ENCODE peak calls at places on chromosomes 1 and 21, in six cellular contexts. Z is T-helper 1 cell; H is iris pigment epithelial cell; J is activated CD4-positive, alpha-beta T cell treated with anti-CD3 and anti-CD28 coated beads, Interleukin-2, amount 50 U/mL, for 1 hour; W is effector memory CD4-positive, alpha-beta T cell; C is posterior cingulate gyrus. S is an unnamed sample.

GRCh38 chr1:151887028-151887427 is 22.3 kb downstream of the THEM4 start:
- DNase-seq in Z (no peak), H (peak; percentile 68), J (no peak), W (no peak), C (no peak), S (no peak)

GRCh38 chr1:109814993-109815786 is 51.5 kb upstream of the EPS8L3 start:
- DNase-seq in Z (no peak), H (no peak), J (no peak), W (no peak), C (no peak), S (no peak)

GRCh38 chr1:204945565-204945977 is 74.9 kb downstream of the NFASC start:
- DNase-seq in Z (no peak), H (peak; percentile 10), J (no peak), W (no peak), C (no peak), S (peak; percentile 56)

GRCh38 chr1:94702440-94702810 is 117.7 kb upstream of the SLC44A3 start:
- DNase-seq in Z (no peak), H (no peak), J (no peak), W (no peak), C (no peak), S (no peak)

GRCh38 chr1:209648366-209648765 is 3.9 kb downstream of the LAMB3 start:
- DNase-seq in Z (no peak), H (no peak), J (no peak), W (no peak), C (no peak), S (peak; percentile 20)

GRCh38 chr1:162196387-162196786 is 126.9 kb downstream of the NOS1AP start:
- DNase-seq in Z (no peak), H (no peak), J (no peak), W (no peak), C (no peak), S (no peak)

GRCh38 chr1:14440166-14440565 is 158.3 kb upstream of the KAZN start:
- DNase-seq in Z (no peak), H (no peak), J (no peak), W (no peak), C (no peak), S (no peak)

GRCh38 chr1:18852501-18852900 is 7.0 kb downstream of the TAS1R2 start:
- DNase-seq in Z (no peak), H (no peak), J (no peak), W (no peak), C (no peak), S (no peak)

GRCh38 chr1:58584082-58584895 is 7.2 kb upstream of the TACSTD2 start:
- DNase-seq in Z (no peak), H (peak; percentile 96), J (no peak), W (no peak), C (no peak), S (no peak)

GRCh38 chr1:225250432-225250831 is 177.4 kb downstream of the LBR start:
- DNase-seq in Z (no peak), H (no peak), J (no peak), W (no peak), C (no peak), S (no peak)

GRCh38 chr1:28296401-28297220 is 32.2 kb upstream of the MED18 start:
- DNase-seq in Z (no peak), H (peak; percentile 17), J (no peak), W (no peak), C (no peak), S (no peak)

GRCh38 chr1:212291505-212292134 is 6.4 kb downstream of the PPP2R5A start:
- DNase-seq in Z (no peak), H (peak; percentile 44), J (no peak), W (no peak), C (no peak), S (peak; percentile 84)

GRCh38 chr1:16607433-16607851 is 5.9 kb downstream of the NBPF1 start:
- DNase-seq in Z (no peak), H (no peak), J (no peak), W (no peak), C (no peak), S (peak; percentile 36)

GRCh38 chr1:185693654-185694053 is 40.5 kb upstream of the HMCN1 start:
- DNase-seq in Z (no peak), H (no peak), J (no peak), W (no peak), C (no peak), S (no peak)

GRCh38 chr1:183070234-183070922 is 47.2 kb downstream of the LAMC1 start:
- DNase-seq in Z (no peak), H (no peak), J (no peak), W (no peak), C (no peak), S (no peak)

GRCh38 chr1:113046569-113046968 is 26.4 kb upstream of the LRIG2 start:
- DNase-seq in Z (no peak), H (no peak), J (no peak), W (no peak), C (no peak), S (no peak)

GRCh38 chr1:2236695-2237677 is 8.9 kb downstream of the SKI start:
- DNase-seq in Z (peak; percentile 65), H (no peak), J (peak; percentile 66), W (peak; percentile 72), C (no peak), S (no peak)

GRCh38 chr1:195791796-195792195 is 816.4 kb downstream of the KCNT2 start:
- DNase-seq in Z (no peak), H (no peak), J (no peak), W (no peak), C (no peak), S (no peak)

GRCh38 chr1:173315296-173315695 is 108.2 kb upstream of the TNFSF4 start:
- DNase-seq in Z (no peak), H (no peak), J (no peak), W (no peak), C (no peak), S (no peak)

GRCh38 chr21:44881586-44881939 is 8.1 kb upstream of the PTTG1IP start:
- DNase-seq in Z (no peak), H (no peak), J (no peak), W (no peak), C (no peak), S (no peak)

GRCh38 chr1:9121891-9122409 is 7.0 kb downstream of the GPR157 start:
- DNase-seq in Z (no peak), H (no peak), J (peak; percentile 34), W (peak; percentile 12), C (no peak), S (no peak)

GRCh38 chr1:79777481-79778219 is 771.1 kb upstream of the ADGRL4 start:
- DNase-seq in Z (no peak), H (no peak), J (no peak), W (no peak), C (no peak), S (no peak)

GRCh38 chr1:207997486-207998268 is 86.8 kb upstream of the CD34 start:
- DNase-seq in Z (peak; percentile 13), H (peak; percentile 71), J (peak; percentile 41), W (peak; percentile 18), C (peak; percentile 17), S (peak; percentile 77)

GRCh38 chr1:72845342-72845741 is 563.0 kb upstream of the NEGR1 start:
- DNase-seq in Z (no peak), H (peak; percentile 2), J (no peak), W (no peak), C (no peak), S (no peak)

GRCh38 chr1:220336391-220337065 is 64.3 kb upstream of the RAB3GAP2 start:
- DNase-seq in Z (no peak), H (no peak), J (no peak), W (no peak), C (no peak), S (no peak)

S was measured in Karpas-422.